ENCODE peak calls at places on chromosomes 7 and 10, in ten cellular contexts. D is B cell, Y is T follicular helper cell, C is NCI-H510A, M is HEK293T, U is DMS79 treated with DMSO at 0.1 percent for 48 hours, B is hepatic stellate cell, Q is T1000, W is hypothalamus, N is GM12865. X is an unnamed sample.

GRCh38 chr10:104029528-104029875 is 56.2 kb downstream of the COL17A1 start:
- DNase-seq in D (no peak), Y (no peak), C (no peak), M (no peak), U (no peak), B (no peak), Q (no peak), W (peak), N (no peak), X (no peak)

GRCh38 chr10:62374862-62375710 is 917 bp downstream of the ZNF365 start:
- DNase-seq in D (peak), Y (no peak), C (no peak), M (no peak), U (no peak), B (peak), Q (no peak), W (peak), N (peak), X (no peak)

GRCh38 chr7:141528399-141528798 is 22.8 kb upstream of the AGK start:
- DNase-seq in D (no peak), Y (no peak), C (no peak), M (no peak), U (no peak), B (no peak), Q (no peak), W (no peak), N (no peak), X (no peak)

GRCh38 chr7:17248527-17248926 is 49.9 kb upstream of the AHR start:
- DNase-seq in D (no peak), Y (no peak), C (no peak), M (no peak), U (no peak), B (no peak), Q (no peak), W (no peak), N (no peak), X (no peak)

GRCh38 chr7:111384065-111384891 is 178.0 kb downstream of the IMMP2L start:
- DNase-seq in D (no peak), Y (no peak), C (no peak), M (no peak), U (no peak), B (peak), Q (no peak), W (no peak), N (no peak), X (peak)

GRCh38 chr7:56287429-56288138 is 171.4 kb upstream of the NUPR2 start:
- DNase-seq in D (no peak), Y (no peak), C (peak), M (no peak), U (peak), B (no peak), Q (no peak), W (no peak), N (no peak), X (no peak)

GRCh38 chr7:130070900-130071622 is 727 bp downstream of the KLHDC10 start:
- DNase-seq in D (no peak), Y (no peak), C (no peak), M (no peak), U (no peak), B (no peak), Q (no peak), W (peak), N (no peak), X (no peak)

GRCh38 chr10:87816842-87817178 is 1.2 kb downstream of the ATAD1 start:
- DNase-seq in D (no peak), Y (no peak), C (no peak), M (no peak), U (no peak), B (no peak), Q (no peak), W (no peak), N (no peak), X (no peak)

GRCh38 chr10:124072106-124072505 is 21.3 kb downstream of the CHST15 start:
- DNase-seq in D (no peak), Y (no peak), C (no peak), M (no peak), U (no peak), B (no peak), Q (no peak), W (no peak), N (no peak), X (no peak)

GRCh38 chr10:33333260-33334169 is 952 bp downstream of the NRP1 start:
- DNase-seq in D (peak), Y (no peak), C (no peak), M (no peak), U (peak), B (no peak), Q (no peak), W (no peak), N (peak), X (no peak)

GRCh38 chr7:123845823-123846216 is 851 bp downstream of the HYAL4 start:
- DNase-seq in D (no peak), Y (no peak), C (no peak), M (no peak), U (no peak), B (no peak), Q (no peak), W (no peak), N (no peak), X (no peak)

GRCh38 chr10:52778511-52779392 is 6.2 kb upstream of the MBL2 start:
- DNase-seq in D (no peak), Y (no peak), C (no peak), M (no peak), U (no peak), B (no peak), Q (no peak), W (no peak), N (peak), X (no peak)

GRCh38 chr7:33754933-33755928 is 150.1 kb upstream of the BMPER start:
- DNase-seq in D (no peak), Y (no peak), C (no peak), M (no peak), U (no peak), B (no peak), Q (no peak), W (no peak), N (no peak), X (no peak)

GRCh38 chr10:21808525-21808924 is 195.0 kb downstream of the DNAJC1 start:
- DNase-seq in D (no peak), Y (no peak), C (no peak), M (no peak), U (no peak), B (no peak), Q (no peak), W (no peak), N (no peak), X (no peak)

GRCh38 chr10:5441106-5441505 is 28.7 kb downstream of the NET1 start:
- DNase-seq in D (no peak), Y (no peak), C (no peak), M (no peak), U (no peak), B (no peak), Q (no peak), W (no peak), N (no peak), X (no peak)